ENCODE peak calls at places on chromosomes 3 and 15, in five cellular contexts. M is COR-L47, F is psoas muscle, Z is T-helper 1 cell, I is AG10803. R is an unnamed sample.

GRCh38 chr3:169865176-169865800 is 4.4 kb downstream of the LRRC31 start:
- DNase-seq in F (no peak), M (no peak), Z (no peak), I (no peak), R (no peak)

GRCh38 chr15:47754312-47754711 is 37.0 kb downstream of the SEMA6D start:
- DNase-seq in F (no peak), Z (no peak), I (no peak), M (no peak), R (no peak)

GRCh38 chr3:120615863-120616599 is 19.9 kb downstream of the NDUFB4 start:
- DNase-seq in Z (no peak), M (no peak), F (peak; percentile 56), I (peak; percentile 91), R (peak; percentile 63)

GRCh38 chr3:51937014-51937413 is 4.7 kb downstream of the RRP9 start:
- DNase-seq in F (no peak), I (no peak), Z (no peak), M (no peak), R (no peak)

GRCh38 chr15:97072560-97072959 is 742.1 kb downstream of the NR2F2 start:
- DNase-seq in M (no peak), I (no peak), F (no peak), Z (no peak), R (no peak)

GRCh38 chr3:66265627-66266026 is 44.8 kb downstream of the SLC25A26 start:
- DNase-seq in M (no peak), F (no peak), Z (no peak), I (no peak), R (no peak)

GRCh38 chr15:62287066-62287857 is 122.2 kb upstream of the C2CD4B start:
- DNase-seq in I (peak; percentile 39), M (no peak), Z (no peak), F (no peak), R (peak; percentile 37)

GRCh38 chr3:87848003-87848402 is 210.8 kb downstream of the CGGBP1 start:
- DNase-seq in I (no peak), Z (no peak), M (no peak), F (no peak), R (no peak)

GRCh38 chr15:100043069-100043641 is 298.6 kb downstream of the ADAMTS17 start:
- DNase-seq in F (peak; percentile 40), I (peak; percentile 66), M (no peak), Z (no peak), R (peak; percentile 26)

GRCh38 chr3:63864008-63864871 is 573 bp downstream of the ATXN7 start:
- DNase-seq in M (no peak), Z (peak; percentile 22), F (peak; percentile 42), I (no peak), R (no peak)

GRCh38 chr15:70057931-70058641 is 39.6 kb downstream of the TLE3 start:
- DNase-seq in Z (no peak), M (no peak), I (no peak), F (no peak), R (no peak)

GRCh38 chr15:95470529-95470928 is 860.0 kb upstream of the NR2F2 start:
- DNase-seq in I (no peak), M (no peak), F (no peak), Z (no peak), R (no peak)

GRCh38 chr3:40847571-40847992 is 322.8 kb downstream of the ZNF621 start:
- DNase-seq in F (no peak), Z (no peak), I (peak; percentile 42), M (no peak), R (no peak)

GRCh38 chr3:106827515-106828213 is 549.6 kb upstream of the CCDC54 start:
- DNase-seq in I (peak; percentile 67), F (no peak), M (no peak), Z (no peak), R (no peak)

GRCh38 chr3:114327665-114328064 is 33.8 kb downstream of the TIGIT start:
- DNase-seq in M (no peak), F (no peak), Z (no peak), I (no peak), R (no peak)

GRCh38 chr15:92650256-92650655 is 5.3 kb downstream of the FAM174B start:
- DNase-seq in F (no peak), I (no peak), M (no peak), Z (no peak), R (no peak)

GRCh38 chr3:189787622-189788021 is 156.4 kb downstream of the TP63 start:
- DNase-seq in F (no peak), Z (no peak), I (peak; percentile 29), M (no peak), R (no peak)

GRCh38 chr15:43106486-43106829 is 620 bp upstream of the UBR1 start:
- DNase-seq in I (no peak), F (no peak), Z (no peak), M (no peak), R (no peak)

GRCh38 chr3:128697336-128697735 is 28.6 kb upstream of the RAB7A start:
- DNase-seq in I (no peak), F (no peak), M (no peak), Z (no peak), R (no peak)

GRCh38 chr3:170149016-170149415 is 32.5 kb downstream of the PHC3 start:
- DNase-seq in I (no peak), M (no peak), F (no peak), Z (no peak), R (no peak)

GRCh38 chr3:9862391-9863235 is 17.4 kb downstream of the CIDEC start:
- DNase-seq in Z (no peak), M (no peak), F (peak; percentile 70), I (peak; percentile 28), R (peak; percentile 57)

GRCh38 chr3:149621218-149622005 is 36.4 kb downstream of the WWTR1 start:
- DNase-seq in I (peak; percentile 95), M (no peak), F (no peak), Z (no peak), R (peak; percentile 74)

GRCh38 chr3:103803787-103804186 is 1369.0 kb downstream of the ZPLD1 start:
- DNase-seq in F (no peak), M (no peak), Z (no peak), I (no peak), R (no peak)

GRCh38 chr3:49411550-49411967 is 217 bp downstream of the RHOA start:
- DNase-seq in F (peak; percentile 69), Z (peak; percentile 33), I (no peak), M (no peak), R (no peak)

GRCh38 chr15:100588638-100589242 is 13.2 kb downstream of the LINS1 start:
- DNase-seq in Z (no peak), M (no peak), I (no peak), F (no peak), R (no peak)

GRCh38 chr15:22795206-22796063 is 9.0 kb downstream of the NIPA1 start:
- DNase-seq in F (no peak), M (no peak), Z (no peak), I (no peak), R (no peak)

GRCh38 chr15:88897456-88898194 is 2.3 kb upstream of the HAPLN3 start:
- DNase-seq in F (peak; percentile 78), I (peak; percentile 80), Z (peak; percentile 62), M (peak; percentile 41), R (peak; percentile 74)

GRCh38 chr3:35987386-35987785 is 348.1 kb downstream of the ARPP21 start:
- DNase-seq in Z (no peak), F (no peak), I (no peak), M (no peak), R (no peak)

GRCh38 chr3:53109822-53110771 is 20.1 kb downstream of the RFT1 start:
- DNase-seq in Z (no peak), I (peak; percentile 92), M (no peak), F (peak; percentile 56), R (peak; percentile 94)

GRCh38 chr3:149527531-149528343 is 53.2 kb downstream of the TM4SF4 start:
- DNase-seq in Z (no peak), F (no peak), M (no peak), I (no peak), R (peak; percentile 41)

R was measured in fibroblast of gingiva.